ENCODE peak calls at places on chromosomes 4 and X, in ten cellular contexts. Q is brain microvascular endothelial cell, Z is lower lobe of right lung, V is BE2C, N is upper lobe of left lung, B is Peyer's patch, J is OCI-LY7, E is cardiac muscle cell, M is right atrium auricular region, U is GM23338. X is an unnamed sample. For H3K36me3, the result is how much of the 10 kb centered on the place peaks cover.

GRCh38 chr4:53233396-53233795 is 132.5 kb downstream of the SCFD2 start:
- DNase-seq in U (no peak), N (no peak), B (no peak), Q (no peak), V (no peak), E (no peak), J (no peak), M (no peak), Z (no peak), X (no peak)

GRCh38 chrX:45769919-45770582 is 569.4 kb upstream of the DIPK2B start:
- DNase-seq in J (no peak), B (peak), M (peak), V (no peak), Z (peak), Q (peak), N (peak), U (no peak), E (no peak), X (peak)

GRCh38 chr4:73821325-73821724 is 15.2 kb upstream of the CXCL6 start:
- DNase-seq in V (no peak), J (no peak), U (no peak), E (no peak), Q (no peak), N (no peak), Z (no peak), B (no peak), M (no peak), X (no peak)

GRCh38 chrX:25534096-25534495 is 518.3 kb upstream of the ARX start:
- DNase-seq in Q (no peak), M (no peak), Z (no peak), B (no peak), V (no peak), N (no peak), E (no peak), U (no peak), J (no peak), X (peak)

GRCh38 chr4:15702941-15703403 is at the start of gene BST1:
- DNase-seq in V (peak), B (peak), E (no peak), Q (peak), N (peak), U (peak), Z (peak), M (peak), J (no peak), X (peak)

GRCh38 chr4:156686120-156686519 is 285.5 kb downstream of the PDGFC start:
- DNase-seq in E (no peak), Q (peak), N (no peak), Z (no peak), B (no peak), V (no peak), J (no peak), M (no peak), U (no peak), X (peak)

GRCh38 chr4:90174622-90175023 is 47.4 kb downstream of the CCSER1 start:
- DNase-seq in N (peak), B (no peak), V (no peak), E (no peak), Q (no peak), Z (no peak), M (no peak), U (peak), J (no peak), X (peak)

GRCh38 chrX:292900-293897 is 12.0 kb downstream of the PLCXD1 start:
- DNase-seq in N (peak), M (no peak), E (no peak), V (no peak), Q (no peak), U (no peak), Z (peak), B (peak), J (no peak), X (no peak)

GRCh38 chr4:145178740-145179139 is 1.6 kb downstream of the OTUD4 start:
- DNase-seq in M (no peak), E (no peak), U (no peak), J (peak), V (no peak), B (no peak), Z (no peak), Q (no peak), N (no peak), X (no peak)

GRCh38 chrX:15607067-15607466 is 6.3 kb upstream of the ACE2 start:
- DNase-seq in J (no peak), N (no peak), U (no peak), V (no peak), Z (no peak), M (no peak), B (no peak), E (no peak), Q (no peak), X (peak)

GRCh38 chr4:152577708-152578421 is 42.0 kb upstream of the FBXW7 start:
- DNase-seq in E (no peak), U (no peak), M (no peak), B (no peak), Q (no peak), J (peak), V (no peak), N (no peak), Z (no peak), X (no peak)

GRCh38 chr4:120052840-120053239 is 13.8 kb downstream of the MAD2L1 start:
- DNase-seq in B (peak), Z (peak), Q (peak), J (no peak), E (peak), V (no peak), U (no peak), N (peak), M (peak), X (peak)

GRCh38 chr4:7817877-7818675 is 121.6 kb downstream of the AFAP1 start:
- DNase-seq in E (peak), N (no peak), B (no peak), V (peak), U (no peak), M (no peak), J (no peak), Q (peak), Z (no peak), X (no peak)

GRCh38 chr4:181597766-181598165 is 645.4 kb upstream of the TENM3 start:
- DNase-seq in Z (no peak), J (no peak), B (no peak), E (no peak), N (no peak), Q (peak), M (no peak), U (no peak), V (no peak), X (no peak)

GRCh38 chr4:16125571-16126445 is 42.0 kb upstream of the PROM1 start:
- DNase-seq in B (no peak), J (no peak), E (no peak), N (no peak), M (no peak), U (peak), Q (no peak), V (no peak), Z (no peak), X (no peak)

GRCh38 chrX:51804741-51805140 is 61.5 kb downstream of the GSPT2 start:
- DNase-seq in J (no peak), M (no peak), Z (no peak), Q (no peak), E (no peak), N (no peak), B (no peak), V (no peak), U (peak), X (no peak)

GRCh38 chrX:46758163-46758955 is 559 bp downstream of the SLC9A7 start:
- DNase-seq in N (no peak), Q (no peak), J (peak), U (peak), V (no peak), M (no peak), E (peak), B (peak), Z (no peak), X (no peak)

GRCh38 chr4:120291541-120291940 is 224.9 kb upstream of the MAD2L1 start:
- DNase-seq in U (no peak), Q (no peak), E (no peak), V (no peak), Z (no peak), J (no peak), B (no peak), M (no peak), N (no peak), X (no peak)

GRCh38 chr4:1683371-1683902 is 676 bp downstream of the FAM53A start:
- DNase-seq in E (peak), J (no peak), B (peak), V (no peak), Z (peak), U (peak), Q (peak), M (peak), N (no peak), X (peak)

GRCh38 chr4:73725499-73725898 is 14.9 kb upstream of the CXCL8 start:
- DNase-seq in V (no peak), M (no peak), Q (no peak), U (no peak), Z (no peak), B (no peak), E (no peak), N (no peak), J (no peak), X (no peak)

GRCh38 chr4:151238477-151238876 is 38.5 kb upstream of the PRSS48 start:
- DNase-seq in N (no peak), U (no peak), Q (no peak), Z (no peak), V (no peak), B (no peak), M (no peak), J (no peak), E (no peak), X (no peak)

GRCh38 chrX:139882299-139882698 is 50.6 kb downstream of the ATP11C start:
- DNase-seq in Q (no peak), B (no peak), U (no peak), J (no peak), M (no peak), N (no peak), Z (no peak), E (no peak), V (no peak), X (no peak)

DNA sequence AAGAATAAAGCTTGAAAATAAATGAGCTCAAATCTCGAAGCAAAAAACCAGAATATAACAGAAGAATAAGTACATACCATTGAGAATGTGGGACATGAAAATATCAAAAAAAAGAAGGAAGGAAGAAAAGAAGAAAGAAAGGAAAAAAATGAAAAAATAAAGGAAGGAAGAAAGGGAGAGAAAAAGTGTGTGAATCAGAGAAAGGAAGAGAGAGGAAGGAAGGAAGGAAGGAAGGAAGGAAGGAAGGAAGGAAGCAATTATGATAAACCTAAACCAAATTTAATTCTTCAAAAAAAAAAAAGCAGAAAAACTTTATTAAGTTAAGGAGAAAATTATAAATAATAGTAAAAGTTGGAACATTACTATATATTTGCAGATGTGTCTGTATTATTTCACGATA is 949.8 kb downstream of the NLGN4X start:
- DNase-seq in E (no peak), V (no peak), J (no peak), Q (no peak), Z (no peak), N (no peak), U (no peak), B (no peak), M (no peak), X (no peak)
- TF ChIP-seq CTCF in E (no peak), V (no peak), J (no peak), Q (no peak), Z (no peak), N (no peak), U (no peak), B (no peak), M (no peak), X (no peak)

GRCh38 chrX:40064055-40064597 is 33.6 kb downstream of the BCOR start:
- DNase-seq in N (no peak), J (no peak), Z (no peak), Q (no peak), E (no peak), V (no peak), U (peak), M (no peak), B (no peak), X (no peak)

GRCh38 chrX:40068048-40068447 is 29.7 kb downstream of the BCOR start:
- DNase-seq in U (no peak), E (no peak), J (no peak), N (no peak), Z (no peak), M (no peak), B (no peak), Q (no peak), V (no peak), X (peak)

GRCh38 chrX:40065291-40066046 is 32.3 kb downstream of the BCOR start:
- DNase-seq in Z (no peak), J (no peak), E (no peak), Q (no peak), B (no peak), N (no peak), V (no peak), U (no peak), M (no peak), X (no peak)

GRCh38 chrX:40063555-40063954 is 34.2 kb downstream of the BCOR start:
- DNase-seq in U (no peak), B (no peak), Q (no peak), Z (no peak), J (no peak), E (no peak), V (no peak), M (no peak), N (no peak), X (no peak)

DNA sequence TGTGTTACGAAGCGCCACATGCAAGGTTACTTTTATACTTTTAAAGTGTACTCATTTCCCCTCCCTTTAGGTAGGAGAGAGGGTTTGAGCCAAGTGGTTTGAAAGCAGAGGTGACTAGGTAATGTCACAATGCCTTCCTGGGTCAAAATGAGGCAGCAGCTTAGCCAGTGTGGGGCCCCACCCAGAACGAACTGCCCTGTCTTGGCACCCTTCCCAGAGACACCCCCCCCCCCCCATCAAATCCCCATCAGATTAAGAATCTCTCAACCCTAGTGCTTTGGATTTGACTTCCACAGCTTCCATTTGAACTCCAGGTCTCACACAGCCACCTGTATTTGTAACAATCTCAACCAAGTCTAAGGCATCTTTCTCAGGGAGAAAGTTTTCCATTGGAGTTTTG is 31.1 kb downstream of the BCOR start:
- DNase-seq in B (no peak), V (no peak), E (no peak), Z (no peak), Q (no peak), J (no peak), M (no peak), U (no peak), N (no peak), X (no peak)
- H3K36me3 ChIP-seq in B (under half), V (half or more), E (under half), Z (under half), Q (under half), J (half or more), M (under half), U (under half), N (half or more), X (under half)

GRCh38 chr4:122827899-122828601 is 1.4 kb downstream of the FGF2 start:
- DNase-seq in J (peak), M (no peak), E (peak), Q (peak), Z (no peak), N (no peak), B (peak), U (peak), V (peak), X (peak)
- TF ChIP-seq CTCF in J (no peak), M (peak), E (peak), Q (peak), Z (no peak), N (no peak), B (no peak), U (no peak), V (no peak), X (no peak)

GRCh38 chr4:123631699-123632098 is 235.1 kb downstream of the SPRY1 start:
- DNase-seq in E (no peak), N (no peak), V (no peak), J (no peak), M (no peak), Q (no peak), U (no peak), Z (no peak), B (no peak), X (peak)

GRCh38 chr4:123628288-123628687 is 231.7 kb downstream of the SPRY1 start:
- DNase-seq in V (no peak), J (no peak), Q (no peak), Z (no peak), U (no peak), N (no peak), E (no peak), M (no peak), B (no peak), X (peak)

GRCh38 chr4:123632646-123633045 is 236.1 kb downstream of the SPRY1 start:
- DNase-seq in N (no peak), J (no peak), Q (no peak), U (no peak), M (no peak), V (no peak), B (no peak), Z (no peak), E (no peak), X (no peak)
- H3K36me3 ChIP-seq in N (under half), J (under half), Q (under half), U (under half), M (under half), V (under half), B (under half), Z (under half), E (under half), X (under half)

GRCh38 chrX:43557792-43558191 is 98.3 kb upstream of the MAOA start:
- DNase-seq in E (peak), J (peak), V (peak), N (peak), U (peak), Q (peak), B (peak), Z (peak), M (peak), X (peak)
- TF ChIP-seq CTCF in E (peak), J (peak), V (peak), N (peak), U (peak), Q (peak), B (peak), Z (peak), M (peak), X (peak)

GRCh38 chr4:37760840-37761239 is 65.6 kb upstream of the PGM2 start:
- DNase-seq in M (no peak), U (no peak), B (no peak), Q (no peak), V (no peak), Z (no peak), E (no peak), J (no peak), N (no peak), X (peak)
- H3K36me3 ChIP-seq in M (under half), U (under half), B (under half), Q (under half), V (under half), Z (under half), E (under half), J (under half), N (under half), X (under half)

GRCh38 chr4:76188557-76188956 is 25.1 kb downstream of the SCARB2 start:
- DNase-seq in V (no peak), M (no peak), N (no peak), B (no peak), E (no peak), Q (no peak), J (no peak), Z (no peak), U (no peak), X (no peak)
- TF ChIP-seq CTCF in V (no peak), M (no peak), N (no peak), B (no peak), E (no peak), Q (no peak), J (no peak), Z (no peak), U (no peak), X (no peak)

X was measured in bronchial epithelial cell.